ENCODE peak calls at places on chromosomes 6 and 20, in ten cellular contexts. E is NCI-H748 treated with DMSO at 0.1 percent for 48 hours; G is LNCaP clone FGC; O is activated CD4-positive, alpha-beta T cell treated with anti-CD3 and anti-CD28 coated beads, Interleukin-2, amount 50 U/mL, for 24 hours; M is endothelial cell; L is pancreas; U is stimulated activated CD4-positive, alpha-beta T cell treated with anti-CD3 and anti-CD28 coated beads, Interleukin-1b, Interleukin-23, amount 100 ng/mL, for 1 hour; Q is CD8-positive, alpha-beta T cell; V is colonic mucosa; Z is left lobe of liver. A is an unnamed sample.

GRCh38 chr20:9359561-9360308 is 154.7 kb upstream of the LAMP5 start:
- DNase-seq in G (peak; percentile 62), M (peak; percentile 35), E (peak; percentile 67), O (no peak), L (peak; percentile 13), Q (no peak), U (no peak), Z (no peak), V (peak; percentile 67), A (peak; percentile 55)

GRCh38 chr6:35919085-35919826 is 1.6 kb downstream of the SRPK1 start:
- DNase-seq in V (no peak), M (no peak), Q (no peak), L (no peak), U (no peak), O (no peak), G (no peak), E (peak; percentile 29), Z (no peak), A (no peak)

GRCh38 chr6:17710331-17710730 is 3.6 kb upstream of the NUP153 start:
- DNase-seq in V (no peak), O (no peak), E (no peak), G (no peak), L (no peak), U (no peak), Q (no peak), M (no peak), Z (no peak), A (no peak)

GRCh38 chr6:81144346-81144745 is 608.1 kb downstream of the TENT5A start:
- DNase-seq in Z (no peak), L (no peak), O (no peak), Q (no peak), U (no peak), E (no peak), V (no peak), M (no peak), G (no peak), A (no peak)

GRCh38 chr6:106510090-106510970 is 119.0 kb downstream of the RTN4IP1 start:
- DNase-seq in E (peak; percentile 51), G (peak; percentile 50), Q (no peak), O (no peak), U (no peak), L (peak; percentile 44), V (peak; percentile 90), Z (peak; percentile 62), M (peak; percentile 36), A (peak; percentile 86)

GRCh38 chr6:131367206-131367873 is 205.7 kb upstream of the ARG1 start:
- DNase-seq in Z (peak; percentile 70), O (no peak), V (peak; percentile 72), G (no peak), U (no peak), Q (no peak), E (no peak), L (no peak), M (no peak), A (peak; percentile 55)

GRCh38 chr6:157092736-157093135 is 230.6 kb downstream of the TMEM242 start:
- DNase-seq in L (no peak), U (no peak), G (no peak), E (peak; percentile 68), O (no peak), M (no peak), Q (no peak), V (no peak), Z (no peak), A (no peak)

GRCh38 chr6:24935753-24936152 is at the start of gene RIPOR2:
- DNase-seq in G (no peak), L (no peak), U (peak; percentile 38), O (no peak), V (no peak), Z (no peak), E (no peak), M (peak; percentile 52), Q (peak; percentile 53), A (peak; percentile 47)

GRCh38 chr6:82954937-82955577 is 110.6 kb downstream of the UBE3D start:
- DNase-seq in Q (no peak), O (no peak), E (no peak), G (no peak), U (no peak), V (no peak), Z (no peak), M (no peak), L (no peak), A (no peak)

GRCh38 chr20:51826372-51826771 is 24.1 kb upstream of the SALL4 start:
- DNase-seq in E (no peak), V (no peak), U (no peak), O (no peak), G (no peak), M (no peak), Q (no peak), L (no peak), Z (no peak), A (no peak)

GRCh38 chr6:41693281-41693838 is 42.0 kb downstream of the TFEB start:
- DNase-seq in G (no peak), O (no peak), Z (no peak), V (no peak), E (no peak), U (no peak), M (no peak), L (no peak), Q (no peak), A (no peak)